ENCODE peak calls at places on chromosomes 1 and 21, in ten cellular contexts. One of them, this sample, is unnamed.

GRCh38 chr1:222546548-222547259 is 1.2 kb downstream of the HHIPL2 start:
- DNase-seq in transverse colon: no peak
- DNase-seq in GM23248: peak; percentile 97
- DNase-seq in H1: no peak
- DNase-seq in astrocyte: peak; percentile 67
- DNase-seq in left ventricle myocardium inferior: no peak
- DNase-seq in psoas muscle: no peak
- DNase-seq in HCT116: no peak
- DNase-seq in SJSA1: peak; percentile 96
- DNase-seq in cardiac muscle cell: peak; percentile 3
- DNase-seq in this sample: peak; percentile 95

GRCh38 chr1:1325288-1326074 is 879 bp downstream of the CPTP start:
- DNase-seq in H1: no peak
- DNase-seq in psoas muscle: no peak
- DNase-seq in transverse colon: peak; percentile 63
- DNase-seq in cardiac muscle cell: no peak
- DNase-seq in left ventricle myocardium inferior: peak; percentile 75
- DNase-seq in astrocyte: no peak
- DNase-seq in SJSA1: no peak
- DNase-seq in HCT116: no peak
- DNase-seq in GM23248: no peak
- DNase-seq in this sample: no peak

GRCh38 chr1:241637604-241638003 is 2.6 kb downstream of the CHML start:
- DNase-seq in transverse colon: no peak
- DNase-seq in cardiac muscle cell: no peak
- DNase-seq in astrocyte: no peak
- DNase-seq in psoas muscle: no peak
- DNase-seq in H1: no peak
- DNase-seq in SJSA1: no peak
- DNase-seq in HCT116: no peak
- DNase-seq in GM23248: peak; percentile 21
- DNase-seq in left ventricle myocardium inferior: no peak
- DNase-seq in this sample: no peak

GRCh38 chr21:42691901-42692559 is 38.6 kb downstream of the PDE9A start:
- DNase-seq in HCT116: no peak
- DNase-seq in transverse colon: no peak
- DNase-seq in SJSA1: no peak
- DNase-seq in GM23248: no peak
- DNase-seq in left ventricle myocardium inferior: no peak
- DNase-seq in astrocyte: no peak
- DNase-seq in H1: no peak
- DNase-seq in cardiac muscle cell: no peak
- DNase-seq in psoas muscle: no peak
- DNase-seq in this sample: no peak

GRCh38 chr21:33700491-33700890 is 58.2 kb downstream of the ITSN1 start:
- DNase-seq in H1: no peak
- DNase-seq in astrocyte: no peak
- DNase-seq in cardiac muscle cell: no peak
- DNase-seq in psoas muscle: no peak
- DNase-seq in transverse colon: no peak
- DNase-seq in SJSA1: no peak
- DNase-seq in GM23248: no peak
- DNase-seq in HCT116: no peak
- DNase-seq in left ventricle myocardium inferior: no peak
- DNase-seq in this sample: no peak

GRCh38 chr1:219460561-219461511 is 152.1 kb downstream of the ZC3H11B start:
- DNase-seq in left ventricle myocardium inferior: no peak
- DNase-seq in psoas muscle: no peak
- DNase-seq in H1: no peak
- DNase-seq in GM23248: peak; percentile 76
- DNase-seq in HCT116: no peak
- DNase-seq in SJSA1: peak; percentile 74
- DNase-seq in astrocyte: peak; percentile 9
- DNase-seq in cardiac muscle cell: no peak
- DNase-seq in transverse colon: no peak
- DNase-seq in this sample: no peak

GRCh38 chr21:46048926-46049889 is 48.7 kb upstream of the COL6A2 start:
- DNase-seq in H1: no peak
- DNase-seq in SJSA1: peak; percentile 26
- DNase-seq in transverse colon: peak; percentile 72
- DNase-seq in GM23248: peak; percentile 99
- DNase-seq in astrocyte: peak; percentile 100
- DNase-seq in left ventricle myocardium inferior: peak; percentile 90
- DNase-seq in cardiac muscle cell: no peak
- DNase-seq in psoas muscle: peak; percentile 91
- DNase-seq in HCT116: no peak
- DNase-seq in this sample: peak; percentile 100

GRCh38 chr1:235423214-235423652 is 56.0 kb downstream of the TBCE start:
- DNase-seq in SJSA1: no peak
- DNase-seq in left ventricle myocardium inferior: no peak
- DNase-seq in psoas muscle: no peak
- DNase-seq in HCT116: no peak
- DNase-seq in cardiac muscle cell: no peak
- DNase-seq in transverse colon: no peak
- DNase-seq in astrocyte: no peak
- DNase-seq in GM23248: no peak
- DNase-seq in H1: no peak
- DNase-seq in this sample: no peak

GRCh38 chr1:109762039-109762585 is 1.6 kb downstream of the EPS8L3 start:
- DNase-seq in psoas muscle: no peak
- DNase-seq in GM23248: no peak
- DNase-seq in H1: no peak
- DNase-seq in cardiac muscle cell: no peak
- DNase-seq in SJSA1: no peak
- DNase-seq in transverse colon: peak; percentile 5
- DNase-seq in HCT116: no peak
- DNase-seq in left ventricle myocardium inferior: peak; percentile 5
- DNase-seq in astrocyte: no peak
- DNase-seq in this sample: no peak

GRCh38 chr1:34312359-34312758 is 135.7 kb downstream of the C1orf94 start:
- DNase-seq in astrocyte: no peak
- DNase-seq in psoas muscle: no peak
- DNase-seq in GM23248: no peak
- DNase-seq in H1: no peak
- DNase-seq in transverse colon: no peak
- DNase-seq in left ventricle myocardium inferior: no peak
- DNase-seq in HCT116: no peak
- DNase-seq in SJSA1: no peak
- DNase-seq in cardiac muscle cell: no peak
- DNase-seq in this sample: no peak

GRCh38 chr1:28518745-28519341 is 13.0 kb downstream of the RCC1 start:
- DNase-seq in left ventricle myocardium inferior: no peak
- DNase-seq in cardiac muscle cell: no peak
- DNase-seq in H1: no peak
- DNase-seq in astrocyte: no peak
- DNase-seq in transverse colon: no peak
- DNase-seq in GM23248: peak; percentile 54
- DNase-seq in SJSA1: no peak
- DNase-seq in HCT116: no peak
- DNase-seq in psoas muscle: no peak
- DNase-seq in this sample: no peak

GRCh38 chr21:37896788-37897187 is 19.5 kb downstream of the KCNJ6 start:
- DNase-seq in left ventricle myocardium inferior: no peak
- DNase-seq in cardiac muscle cell: no peak
- DNase-seq in psoas muscle: no peak
- DNase-seq in transverse colon: no peak
- DNase-seq in astrocyte: no peak
- DNase-seq in H1: no peak
- DNase-seq in SJSA1: no peak
- DNase-seq in HCT116: no peak
- DNase-seq in GM23248: no peak
- DNase-seq in this sample: no peak

DNA sequence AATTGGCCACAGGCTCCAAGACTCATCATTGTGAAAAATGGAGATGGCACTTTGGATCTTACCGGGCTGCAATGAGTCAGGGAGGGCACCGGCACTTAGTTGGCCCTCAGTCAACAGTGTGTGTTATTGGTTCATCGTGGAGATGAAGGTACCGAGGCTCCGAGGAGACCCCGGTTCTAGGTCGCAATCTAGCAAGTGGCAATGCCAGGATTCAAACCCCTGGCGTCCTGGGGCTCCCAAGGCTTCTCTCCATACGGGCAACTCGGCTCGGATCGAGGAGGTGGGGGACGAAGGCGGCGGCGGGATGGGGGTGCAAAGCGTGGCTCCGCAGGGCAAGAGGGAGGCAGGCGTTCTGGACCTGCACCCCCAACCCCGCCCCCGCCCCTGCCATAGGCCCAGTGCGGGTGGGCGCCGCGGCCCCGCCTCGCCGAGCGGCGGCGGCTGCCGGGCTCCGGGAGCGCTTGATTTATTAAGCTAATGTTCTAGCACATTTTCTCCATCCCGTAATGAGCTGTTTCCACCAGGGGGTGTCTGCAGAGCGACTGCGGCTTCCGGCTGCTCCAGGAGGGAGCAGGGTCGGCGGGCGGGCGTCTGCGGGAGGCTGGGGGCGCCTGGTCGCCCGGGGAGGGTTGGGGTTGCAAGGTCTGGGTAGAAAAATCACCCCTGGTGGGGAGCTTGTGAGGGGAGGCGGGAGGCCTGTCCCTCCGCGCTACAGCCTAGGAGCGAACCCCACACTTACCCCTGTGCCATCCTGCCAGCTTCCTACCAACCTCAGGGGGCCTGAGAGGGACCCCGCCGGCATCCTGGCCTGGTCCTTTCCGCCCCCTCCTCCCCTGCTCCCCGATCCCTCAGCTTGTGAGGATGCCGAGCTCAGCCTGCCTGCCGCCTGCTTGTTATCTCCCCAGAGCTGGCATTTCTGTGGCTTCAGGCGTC is 48.7 kb upstream of the ACOT11 start:
- DNase-seq in astrocyte: no peak
- DNase-seq in H1: no peak
- DNase-seq in transverse colon: peak; percentile 43
- DNase-seq in psoas muscle: no peak
- DNase-seq in GM23248: peak; percentile 78
- DNase-seq in HCT116: no peak
- DNase-seq in left ventricle myocardium inferior: no peak
- DNase-seq in cardiac muscle cell: peak; percentile 76
- DNase-seq in SJSA1: no peak
- DNase-seq in this sample: peak; percentile 26
- H3K4me3 ChIP-seq in astrocyte: peak overlapping the region; percentile 47
- H3K4me3 ChIP-seq in H1: peak overlapping the region; percentile 51
- H3K4me3 ChIP-seq in transverse colon: peak overlapping the region; percentile 11
- H3K4me3 ChIP-seq in psoas muscle: peak overlapping the region; percentile 60
- H3K4me3 ChIP-seq in GM23248: peak overlapping the region; percentile 69
- H3K4me3 ChIP-seq in HCT116: peak overlapping the region; percentile 56
- H3K4me3 ChIP-seq in left ventricle myocardium inferior: peak overlapping the region; percentile 62
- H3K4me3 ChIP-seq in cardiac muscle cell: peak overlapping the region; percentile 25
- H3K4me3 ChIP-seq in SJSA1: peak overlapping the region; percentile 14
- H3K4me3 ChIP-seq in this sample: no peak overlapping the region

GRCh38 chr1:40508375-40509341 is at the start of gene EXO5:
- DNase-seq in HCT116: no peak
- DNase-seq in SJSA1: peak; percentile 78
- DNase-seq in left ventricle myocardium inferior: peak; percentile 86
- DNase-seq in cardiac muscle cell: peak; percentile 81
- DNase-seq in H1: no peak
- DNase-seq in psoas muscle: peak; percentile 86
- DNase-seq in astrocyte: peak; percentile 70
- DNase-seq in transverse colon: peak; percentile 85
- DNase-seq in GM23248: peak; percentile 95
- DNase-seq in this sample: peak; percentile 83

GRCh38 chr1:40507973-40508372 is 594 bp upstream of the EXO5 start:
- DNase-seq in HCT116: no peak
- DNase-seq in SJSA1: peak; percentile 5
- DNase-seq in psoas muscle: no peak
- DNase-seq in cardiac muscle cell: no peak
- DNase-seq in GM23248: no peak
- DNase-seq in left ventricle myocardium inferior: no peak
- DNase-seq in astrocyte: no peak
- DNase-seq in H1: no peak
- DNase-seq in transverse colon: no peak
- DNase-seq in this sample: no peak
- H3K9me3 ChIP-seq in HCT116: peaks cover 4% of the 10 kb centered on the region
- H3K9me3 ChIP-seq in SJSA1: peaks cover 18% of the 10 kb centered on the region
- H3K9me3 ChIP-seq in psoas muscle: peaks cover 8% of the 10 kb centered on the region
- H3K9me3 ChIP-seq in cardiac muscle cell: no peaks in the 10 kb centered on the region
- H3K9me3 ChIP-seq in GM23248: no peaks in the 10 kb centered on the region
- H3K9me3 ChIP-seq in left ventricle myocardium inferior: peaks cover 26% of the 10 kb centered on the region
- H3K9me3 ChIP-seq in astrocyte: no peaks in the 10 kb centered on the region
- H3K9me3 ChIP-seq in H1: peaks cover 8% of the 10 kb centered on the region
- H3K9me3 ChIP-seq in transverse colon: peaks cover 22% of the 10 kb centered on the region
- H3K9me3 ChIP-seq in this sample: peaks cover 34% of the 10 kb centered on the region

DNA sequence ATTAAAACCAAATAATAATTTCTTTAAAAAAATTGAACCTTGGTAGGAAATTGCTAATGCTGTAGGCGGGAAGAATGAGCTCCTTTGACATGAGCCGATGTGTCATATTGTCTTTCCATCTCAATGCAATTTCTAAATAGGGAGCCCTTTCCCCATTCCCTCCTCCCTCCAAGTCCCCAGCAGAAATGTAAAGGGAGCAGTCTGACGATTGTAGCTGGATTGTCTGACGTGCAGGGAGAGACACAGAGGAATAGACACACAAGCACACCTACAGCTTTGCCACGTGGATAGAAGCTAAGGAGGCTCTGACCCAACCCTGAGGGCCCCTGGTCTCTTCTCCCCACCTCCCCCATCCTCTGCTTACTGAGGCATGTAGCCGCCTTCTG is 3.6 kb upstream of the SYT6 start:
- DNase-seq in SJSA1: no peak
- DNase-seq in GM23248: no peak
- DNase-seq in astrocyte: no peak
- DNase-seq in transverse colon: no peak
- DNase-seq in H1: no peak
- DNase-seq in psoas muscle: no peak
- DNase-seq in left ventricle myocardium inferior: no peak
- DNase-seq in cardiac muscle cell: no peak
- DNase-seq in HCT116: no peak
- DNase-seq in this sample: no peak
- H3K27me3 ChIP-seq in SJSA1: peaks cover 57% of the 10 kb centered on the region
- H3K27me3 ChIP-seq in GM23248: peaks cover 97% of the 10 kb centered on the region
- H3K27me3 ChIP-seq in astrocyte: peaks cover 71% of the 10 kb centered on the region
- H3K27me3 ChIP-seq in transverse colon: peaks cover 73% of the 10 kb centered on the region
- H3K27me3 ChIP-seq in H1: peaks cover 23% of the 10 kb centered on the region
- H3K27me3 ChIP-seq in psoas muscle: no peaks in the 10 kb centered on the region
- H3K27me3 ChIP-seq in left ventricle myocardium inferior: peaks cover 100% of the 10 kb centered on the region
- H3K27me3 ChIP-seq in cardiac muscle cell: peaks cover 56% of the 10 kb centered on the region
- H3K27me3 ChIP-seq in HCT116: peaks cover 52% of the 10 kb centered on the region
- H3K27me3 ChIP-seq in this sample: peaks cover 60% of the 10 kb centered on the region

DNA sequence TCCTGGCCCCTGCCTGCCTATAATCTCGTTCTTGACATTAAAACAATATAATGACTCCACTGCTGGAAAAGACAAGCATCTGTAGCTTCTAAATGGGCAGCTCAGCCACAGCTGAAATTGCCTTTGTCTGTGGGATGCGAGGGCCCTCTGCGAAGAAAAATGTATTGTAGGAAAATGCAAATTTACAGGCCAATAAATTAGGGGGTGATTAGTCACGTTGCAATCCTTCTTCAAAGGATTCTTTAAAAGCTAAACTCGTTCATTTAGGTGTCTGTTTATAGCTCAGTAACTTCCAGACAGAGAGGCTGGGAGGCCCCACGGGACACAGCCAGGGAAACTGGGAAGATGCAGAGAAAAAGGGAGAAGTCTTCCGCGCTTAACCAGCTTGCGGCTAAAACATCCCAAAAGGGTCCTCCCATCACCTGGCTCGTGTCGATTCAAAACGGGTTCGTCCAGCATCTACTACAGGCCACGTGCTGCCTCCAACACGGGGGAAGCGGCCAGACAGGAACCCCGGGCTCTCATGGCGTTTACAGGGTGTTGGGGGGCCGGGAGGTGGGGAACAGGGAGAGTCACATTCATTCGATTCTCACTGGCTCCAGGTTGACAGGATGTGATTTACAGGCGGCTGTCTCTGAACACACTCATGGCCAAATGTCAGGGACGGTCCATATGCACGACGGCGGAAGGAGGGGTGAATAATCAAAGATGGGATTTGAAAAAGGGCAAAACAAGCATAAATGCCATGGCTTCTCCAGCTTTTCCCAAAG is 100.5 kb upstream of the ZBTB40 start:
- DNase-seq in cardiac muscle cell: no peak
- DNase-seq in astrocyte: no peak
- DNase-seq in transverse colon: no peak
- DNase-seq in H1: no peak
- DNase-seq in psoas muscle: no peak
- DNase-seq in left ventricle myocardium inferior: no peak
- DNase-seq in HCT116: no peak
- DNase-seq in GM23248: no peak
- DNase-seq in SJSA1: no peak
- DNase-seq in this sample: no peak
- H3K4me3 ChIP-seq in cardiac muscle cell: no peak overlapping the region
- H3K4me3 ChIP-seq in astrocyte: no peak overlapping the region
- H3K4me3 ChIP-seq in transverse colon: no peak overlapping the region
- H3K4me3 ChIP-seq in H1: no peak overlapping the region
- H3K4me3 ChIP-seq in psoas muscle: no peak overlapping the region
- H3K4me3 ChIP-seq in left ventricle myocardium inferior: no peak overlapping the region
- H3K4me3 ChIP-seq in HCT116: no peak overlapping the region
- H3K4me3 ChIP-seq in GM23248: no peak overlapping the region
- H3K4me3 ChIP-seq in SJSA1: no peak overlapping the region
- H3K4me3 ChIP-seq in this sample: no peak overlapping the region